ENCODE peak calls at places on chromosomes 11 and 22, in ten cellular contexts. R is astrocyte of the spinal cord, B is GM13977, M is lung, X is psoas muscle, P is AG04449, N is NB4, I is AG04450, F is GM12865, T is PC-3. H is an unnamed sample.

GRCh38 chr11:71498091-71498490 is 29.0 kb upstream of the KRTAP5-7 start:
- DNase-seq in R (no peak), B (no peak), M (no peak), X (no peak), P (no peak), N (no peak), I (no peak), F (no peak), T (no peak), H (no peak)

GRCh38 chr11:35792148-35792845 is 129.7 kb downstream of the TRIM44 start:
- DNase-seq in R (no peak), B (no peak), M (no peak), X (no peak), P (no peak), N (no peak), I (no peak), F (no peak), T (no peak), H (no peak)

GRCh38 chr22:34886391-34886790 is 179.6 kb upstream of the ISX start:
- DNase-seq in R (no peak), B (no peak), M (no peak), X (no peak), P (no peak), N (no peak), I (no peak), F (no peak), T (no peak), H (no peak)

GRCh38 chr11:95262994-95263764 is 32.2 kb upstream of the SESN3 start:
- DNase-seq in R (no peak), B (no peak), M (no peak), X (no peak), P (no peak), N (peak), I (no peak), F (no peak), T (no peak), H (no peak)

GRCh38 chr11:119306373-119306890 is 10.5 kb downstream of the MCAM start:
- DNase-seq in R (no peak), B (no peak), M (no peak), X (peak), P (peak), N (peak), I (no peak), F (no peak), T (no peak), H (no peak)

GRCh38 chr22:48870436-48870835 is 957.2 kb downstream of the BRD1 start:
- DNase-seq in R (no peak), B (no peak), M (no peak), X (no peak), P (no peak), N (no peak), I (no peak), F (no peak), T (no peak), H (no peak)

GRCh38 chr22:50199836-50200332 is 927 bp upstream of the SELENOO start:
- DNase-seq in R (no peak), B (no peak), M (no peak), X (no peak), P (no peak), N (no peak), I (no peak), F (no peak), T (no peak), H (no peak)

GRCh38 chr11:17790453-17790852 is 55.9 kb downstream of the KCNC1 start:
- DNase-seq in R (peak), B (no peak), M (no peak), X (no peak), P (no peak), N (no peak), I (peak), F (no peak), T (peak), H (no peak)

GRCh38 chr22:37345863-37346514 is 63.7 kb downstream of the CYTH4 start:
- DNase-seq in R (peak), B (no peak), M (no peak), X (no peak), P (peak), N (no peak), I (peak), F (no peak), T (peak), H (no peak)

GRCh38 chr11:17610402-17610894 is 63.4 kb downstream of the OTOG start:
- DNase-seq in R (no peak), B (no peak), M (peak), X (peak), P (no peak), N (no peak), I (no peak), F (no peak), T (no peak), H (no peak)

GRCh38 chr22:29635734-29636357 is 32.4 kb downstream of the NF2 start:
- DNase-seq in R (peak), B (peak), M (no peak), X (no peak), P (no peak), N (peak), I (no peak), F (peak), T (peak), H (peak)

GRCh38 chr22:40791241-40791640 is 27.9 kb downstream of the SLC25A17 start:
- DNase-seq in R (peak), B (no peak), M (no peak), X (no peak), P (no peak), N (no peak), I (no peak), F (no peak), T (no peak), H (no peak)

GRCh38 chr22:48702573-48703264 is 1125.0 kb downstream of the BRD1 start:
- DNase-seq in R (no peak), B (no peak), M (no peak), X (no peak), P (no peak), N (peak), I (no peak), F (no peak), T (no peak), H (no peak)

GRCh38 chr11:128563942-128564641 is 23.3 kb downstream of the ETS1 start:
- DNase-seq in R (no peak), B (no peak), M (no peak), X (no peak), P (no peak), N (peak), I (no peak), F (no peak), T (no peak), H (no peak)

DNA sequence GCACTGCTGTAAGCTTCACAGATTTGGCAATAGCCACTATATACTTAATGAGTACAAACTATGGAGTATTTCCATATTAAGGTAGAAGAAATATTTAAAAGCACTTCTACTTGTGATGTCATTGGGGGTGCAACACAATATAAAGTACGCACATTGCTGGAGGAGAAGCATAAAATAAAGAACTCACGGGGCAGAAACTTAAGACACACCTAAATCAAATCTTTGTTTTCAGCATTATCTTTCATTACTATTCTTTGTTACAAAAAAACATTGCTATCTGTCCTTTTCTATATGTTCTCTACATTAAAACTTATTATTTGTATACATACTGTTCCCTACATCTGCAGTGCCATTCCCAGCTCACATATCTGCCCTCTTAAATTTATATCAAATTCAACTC is 93.3 kb upstream of the VPREB1 start:
- DNase-seq in R (no peak), B (no peak), M (no peak), X (no peak), P (no peak), N (no peak), I (no peak), F (no peak), T (no peak), H (no peak)
- TF ChIP-seq CTCF in R (no peak), B (no peak), M (no peak), X (no peak), P (no peak), N (no peak), I (no peak), F (no peak), T (no peak), H (no peak)

GRCh38 chr11:11400635-11401232 is 47.7 kb upstream of the CSNK2A3 start:
- DNase-seq in R (no peak), B (peak), M (no peak), X (no peak), P (no peak), N (peak), I (no peak), F (peak), T (peak), H (peak)
- TF ChIP-seq CTCF in R (no peak), B (peak), M (no peak), X (peak), P (peak), N (peak), I (no peak), F (peak), T (peak), H (no peak)

DNA sequence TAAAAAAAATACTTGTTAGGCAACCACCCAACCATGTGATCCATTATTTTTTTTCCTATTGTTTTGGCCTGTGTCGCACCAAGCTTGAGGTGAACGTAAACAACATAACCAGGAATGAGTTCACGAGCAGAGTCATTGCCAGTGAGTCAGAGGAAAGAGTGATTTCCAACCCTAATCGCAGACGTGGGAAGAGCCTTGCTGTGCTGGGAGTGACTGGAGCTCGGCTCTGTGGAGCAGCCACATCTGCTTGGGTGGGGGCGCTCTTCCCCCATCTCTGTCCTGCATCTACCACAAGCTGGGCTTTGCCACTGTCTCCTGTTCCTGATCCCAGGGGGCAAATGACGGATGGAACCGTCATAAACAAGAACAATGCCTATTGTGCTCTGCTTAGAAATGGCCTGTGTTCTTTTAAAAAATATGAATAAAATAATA is 210.0 kb downstream of the KIRREL3 start:
- DNase-seq in R (peak), B (no peak), M (no peak), X (no peak), P (peak), N (no peak), I (peak), F (no peak), T (peak), H (no peak)
- TF ChIP-seq CTCF in R (peak), B (no peak), M (no peak), X (no peak), P (peak), N (no peak), I (peak), F (no peak), T (no peak), H (no peak)

GRCh38 chr11:69050592-69051380 is 2.1 kb downstream of the TPCN2 start:
- DNase-seq in R (no peak), B (no peak), M (no peak), X (no peak), P (no peak), N (no peak), I (no peak), F (no peak), T (no peak), H (no peak)
- TF ChIP-seq CTCF in R (no peak), B (no peak), M (no peak), X (no peak), P (no peak), N (no peak), I (no peak), F (no peak), T (no peak), H (no peak)

GRCh38 chr11:29448246-29448877 is 568.5 kb downstream of the KCNA4 start:
- DNase-seq in R (peak), B (no peak), M (no peak), X (no peak), P (no peak), N (peak), I (no peak), F (peak), T (peak), H (peak)
- TF ChIP-seq CTCF in R (peak), B (no peak), M (no peak), X (no peak), P (peak), N (no peak), I (peak), F (peak), T (peak), H (no peak)

H was measured in GM20000.